ENCODE peak calls at places on chromosome 10, in ten cellular contexts. One of them, this sample, is unnamed. For H3K9me3 and H3K36me3, the result is how much of the 10 kb centered on the place peaks cover.

GRCh38 chr10:59970396-59971368 is 64.3 kb upstream of the CCDC6 start:
- DNase-seq in IMR-90: no peak
- DNase-seq in lower lobe of right lung: no peak
- DNase-seq in thoracic aorta: no peak
- DNase-seq in gastrocnemius medialis: no peak
- DNase-seq in Panc1: no peak
- DNase-seq in tibial nerve: no peak
- DNase-seq in mesenchymal stem cell: no peak
- DNase-seq in SJCRH30: no peak
- DNase-seq in neuronal stem cell: no peak
- DNase-seq in this sample: no peak

GRCh38 chr10:33129181-33129928 is 171.3 kb upstream of the ITGB1 start:
- DNase-seq in IMR-90: peak
- DNase-seq in lower lobe of right lung: no peak
- DNase-seq in thoracic aorta: no peak
- DNase-seq in gastrocnemius medialis: no peak
- DNase-seq in Panc1: no peak
- DNase-seq in tibial nerve: peak
- DNase-seq in mesenchymal stem cell: peak
- DNase-seq in SJCRH30: no peak
- DNase-seq in neuronal stem cell: no peak
- DNase-seq in this sample: no peak

GRCh38 chr10:126104767-126105166 is 208.4 kb downstream of the FANK1 start:
- DNase-seq in IMR-90: no peak
- DNase-seq in lower lobe of right lung: no peak
- DNase-seq in thoracic aorta: no peak
- DNase-seq in gastrocnemius medialis: peak
- DNase-seq in Panc1: no peak
- DNase-seq in tibial nerve: peak
- DNase-seq in mesenchymal stem cell: no peak
- DNase-seq in SJCRH30: no peak
- DNase-seq in neuronal stem cell: no peak
- DNase-seq in this sample: no peak

GRCh38 chr10:50469288-50469687 is 154.5 kb downstream of the SGMS1 start:
- DNase-seq in IMR-90: peak
- DNase-seq in lower lobe of right lung: no peak
- DNase-seq in thoracic aorta: no peak
- DNase-seq in gastrocnemius medialis: no peak
- DNase-seq in Panc1: no peak
- DNase-seq in tibial nerve: no peak
- DNase-seq in mesenchymal stem cell: no peak
- DNase-seq in SJCRH30: no peak
- DNase-seq in neuronal stem cell: no peak
- DNase-seq in this sample: no peak

GRCh38 chr10:123967626-123968243 is 76.1 kb upstream of the CPXM2 start:
- DNase-seq in IMR-90: peak
- DNase-seq in lower lobe of right lung: peak
- DNase-seq in thoracic aorta: peak
- DNase-seq in gastrocnemius medialis: peak
- DNase-seq in Panc1: peak
- DNase-seq in tibial nerve: peak
- DNase-seq in mesenchymal stem cell: peak
- DNase-seq in SJCRH30: peak
- DNase-seq in neuronal stem cell: peak
- DNase-seq in this sample: no peak

GRCh38 chr10:22986771-22987542 is 59.1 kb downstream of the ARMC3 start:
- DNase-seq in IMR-90: peak
- DNase-seq in lower lobe of right lung: no peak
- DNase-seq in thoracic aorta: no peak
- DNase-seq in gastrocnemius medialis: no peak
- DNase-seq in Panc1: no peak
- DNase-seq in tibial nerve: no peak
- DNase-seq in mesenchymal stem cell: peak
- DNase-seq in SJCRH30: peak
- DNase-seq in neuronal stem cell: no peak
- DNase-seq in this sample: no peak

GRCh38 chr10:81021428-81022129 is 483.9 kb downstream of the SH2D4B start:
- DNase-seq in IMR-90: no peak
- DNase-seq in lower lobe of right lung: no peak
- DNase-seq in thoracic aorta: no peak
- DNase-seq in gastrocnemius medialis: no peak
- DNase-seq in Panc1: no peak
- DNase-seq in tibial nerve: no peak
- DNase-seq in mesenchymal stem cell: no peak
- DNase-seq in SJCRH30: no peak
- DNase-seq in neuronal stem cell: no peak
- DNase-seq in this sample: no peak

GRCh38 chr10:49350856-49351532 is 44.9 kb downstream of the DRGX start:
- DNase-seq in IMR-90: no peak
- DNase-seq in lower lobe of right lung: no peak
- DNase-seq in thoracic aorta: no peak
- DNase-seq in gastrocnemius medialis: no peak
- DNase-seq in Panc1: no peak
- DNase-seq in tibial nerve: no peak
- DNase-seq in mesenchymal stem cell: no peak
- DNase-seq in SJCRH30: no peak
- DNase-seq in neuronal stem cell: no peak
- DNase-seq in this sample: no peak

GRCh38 chr10:16843252-16843870 is 26.1 kb upstream of the RSU1 start:
- DNase-seq in IMR-90: peak
- DNase-seq in lower lobe of right lung: no peak
- DNase-seq in thoracic aorta: no peak
- DNase-seq in gastrocnemius medialis: no peak
- DNase-seq in Panc1: peak
- DNase-seq in tibial nerve: peak
- DNase-seq in mesenchymal stem cell: peak
- DNase-seq in SJCRH30: peak
- DNase-seq in neuronal stem cell: peak
- DNase-seq in this sample: no peak

GRCh38 chr10:43037942-43038782 is 38.7 kb upstream of the RET start:
- DNase-seq in IMR-90: no peak
- DNase-seq in lower lobe of right lung: no peak
- DNase-seq in thoracic aorta: no peak
- DNase-seq in gastrocnemius medialis: peak
- DNase-seq in Panc1: no peak
- DNase-seq in tibial nerve: no peak
- DNase-seq in mesenchymal stem cell: no peak
- DNase-seq in SJCRH30: no peak
- DNase-seq in neuronal stem cell: no peak
- DNase-seq in this sample: peak

GRCh38 chr10:49446031-49446430 is 50.1 kb upstream of the DRGX start:
- DNase-seq in IMR-90: peak
- DNase-seq in lower lobe of right lung: no peak
- DNase-seq in thoracic aorta: no peak
- DNase-seq in gastrocnemius medialis: no peak
- DNase-seq in Panc1: no peak
- DNase-seq in tibial nerve: no peak
- DNase-seq in mesenchymal stem cell: no peak
- DNase-seq in SJCRH30: no peak
- DNase-seq in neuronal stem cell: no peak
- DNase-seq in this sample: no peak

GRCh38 chr10:89946106-89946505 is 244.7 kb downstream of the KIF20B start:
- DNase-seq in IMR-90: peak
- DNase-seq in lower lobe of right lung: no peak
- DNase-seq in thoracic aorta: no peak
- DNase-seq in gastrocnemius medialis: no peak
- DNase-seq in Panc1: no peak
- DNase-seq in tibial nerve: no peak
- DNase-seq in mesenchymal stem cell: peak
- DNase-seq in SJCRH30: no peak
- DNase-seq in neuronal stem cell: no peak
- DNase-seq in this sample: no peak

GRCh38 chr10:128178319-128178937 is 52.2 kb upstream of the MKI67 start:
- DNase-seq in IMR-90: peak
- DNase-seq in lower lobe of right lung: no peak
- DNase-seq in thoracic aorta: no peak
- DNase-seq in gastrocnemius medialis: no peak
- DNase-seq in Panc1: no peak
- DNase-seq in tibial nerve: no peak
- DNase-seq in mesenchymal stem cell: peak
- DNase-seq in SJCRH30: peak
- DNase-seq in neuronal stem cell: peak
- DNase-seq in this sample: no peak

GRCh38 chr10:80894339-80894791 is 356.7 kb downstream of the SH2D4B start:
- DNase-seq in IMR-90: no peak
- DNase-seq in lower lobe of right lung: no peak
- DNase-seq in thoracic aorta: no peak
- DNase-seq in gastrocnemius medialis: no peak
- DNase-seq in Panc1: no peak
- DNase-seq in tibial nerve: no peak
- DNase-seq in mesenchymal stem cell: no peak
- DNase-seq in SJCRH30: no peak
- DNase-seq in neuronal stem cell: no peak
- DNase-seq in this sample: no peak

GRCh38 chr10:505459-505858 is 184.0 kb downstream of the DIP2C start:
- DNase-seq in IMR-90: no peak
- DNase-seq in lower lobe of right lung: no peak
- DNase-seq in thoracic aorta: no peak
- DNase-seq in gastrocnemius medialis: no peak
- DNase-seq in Panc1: no peak
- DNase-seq in tibial nerve: no peak
- DNase-seq in mesenchymal stem cell: no peak
- DNase-seq in SJCRH30: no peak
- DNase-seq in neuronal stem cell: no peak
- DNase-seq in this sample: no peak

GRCh38 chr10:81108516-81109199 is 571.0 kb downstream of the SH2D4B start:
- DNase-seq in IMR-90: peak
- DNase-seq in lower lobe of right lung: no peak
- DNase-seq in thoracic aorta: no peak
- DNase-seq in gastrocnemius medialis: no peak
- DNase-seq in Panc1: no peak
- DNase-seq in tibial nerve: no peak
- DNase-seq in mesenchymal stem cell: peak
- DNase-seq in SJCRH30: no peak
- DNase-seq in neuronal stem cell: no peak
- DNase-seq in this sample: no peak

DNA sequence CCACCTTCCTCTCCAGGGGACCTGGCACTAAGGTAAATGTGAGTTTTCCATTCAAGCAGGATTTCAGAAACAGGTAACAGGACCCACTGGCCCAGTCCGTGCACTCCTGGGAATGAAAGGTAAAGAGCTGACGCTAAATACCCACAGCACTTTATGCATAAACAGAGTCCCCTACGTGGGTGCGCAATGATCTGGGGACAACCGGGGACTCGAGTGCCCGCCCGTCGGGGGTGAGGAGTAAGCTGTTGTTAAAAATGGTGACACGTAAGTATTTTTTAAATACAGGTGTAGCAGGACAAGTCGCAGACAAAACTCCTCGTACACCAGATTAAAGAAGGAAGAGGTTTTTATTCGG is 47.2 kb upstream of the PPP2R2D start:
- DNase-seq in IMR-90: no peak
- DNase-seq in lower lobe of right lung: no peak
- DNase-seq in thoracic aorta: no peak
- DNase-seq in gastrocnemius medialis: no peak
- DNase-seq in Panc1: no peak
- DNase-seq in tibial nerve: no peak
- DNase-seq in mesenchymal stem cell: no peak
- DNase-seq in SJCRH30: no peak
- DNase-seq in neuronal stem cell: no peak
- DNase-seq in this sample: no peak
- H3K9me3 ChIP-seq in IMR-90: under half
- H3K9me3 ChIP-seq in lower lobe of right lung: under half
- H3K9me3 ChIP-seq in thoracic aorta: under half
- H3K9me3 ChIP-seq in gastrocnemius medialis: under half
- H3K9me3 ChIP-seq in Panc1: under half
- H3K9me3 ChIP-seq in tibial nerve: under half
- H3K9me3 ChIP-seq in mesenchymal stem cell: under half
- H3K9me3 ChIP-seq in SJCRH30: under half
- H3K9me3 ChIP-seq in neuronal stem cell: under half
- H3K9me3 ChIP-seq in this sample: under half

GRCh38 chr10:77121829-77122228 is 515.8 kb downstream of the KCNMA1 start:
- DNase-seq in IMR-90: no peak
- DNase-seq in lower lobe of right lung: no peak
- DNase-seq in thoracic aorta: no peak
- DNase-seq in gastrocnemius medialis: no peak
- DNase-seq in Panc1: no peak
- DNase-seq in tibial nerve: no peak
- DNase-seq in mesenchymal stem cell: no peak
- DNase-seq in SJCRH30: no peak
- DNase-seq in neuronal stem cell: no peak
- DNase-seq in this sample: no peak
- H3K36me3 ChIP-seq in IMR-90: under half
- H3K36me3 ChIP-seq in lower lobe of right lung: under half
- H3K36me3 ChIP-seq in thoracic aorta: under half
- H3K36me3 ChIP-seq in gastrocnemius medialis: under half
- H3K36me3 ChIP-seq in Panc1: under half
- H3K36me3 ChIP-seq in tibial nerve: under half
- H3K36me3 ChIP-seq in mesenchymal stem cell: under half
- H3K36me3 ChIP-seq in SJCRH30: under half
- H3K36me3 ChIP-seq in neuronal stem cell: under half
- H3K36me3 ChIP-seq in this sample: under half

GRCh38 chr10:109324721-109325120 is 598.6 kb downstream of the XPNPEP1 start:
- DNase-seq in IMR-90: no peak
- DNase-seq in lower lobe of right lung: no peak
- DNase-seq in thoracic aorta: no peak
- DNase-seq in gastrocnemius medialis: no peak
- DNase-seq in Panc1: no peak
- DNase-seq in tibial nerve: no peak
- DNase-seq in mesenchymal stem cell: no peak
- DNase-seq in SJCRH30: no peak
- DNase-seq in neuronal stem cell: no peak
- DNase-seq in this sample: no peak

GRCh38 chr10:109328001-109328400 is 595.3 kb downstream of the XPNPEP1 start:
- DNase-seq in IMR-90: no peak
- DNase-seq in lower lobe of right lung: no peak
- DNase-seq in thoracic aorta: no peak
- DNase-seq in gastrocnemius medialis: no peak
- DNase-seq in Panc1: no peak
- DNase-seq in tibial nerve: no peak
- DNase-seq in mesenchymal stem cell: no peak
- DNase-seq in SJCRH30: no peak
- DNase-seq in neuronal stem cell: no peak
- DNase-seq in this sample: no peak

GRCh38 chr10:109327266-109327665 is 596.0 kb downstream of the XPNPEP1 start:
- DNase-seq in IMR-90: no peak
- DNase-seq in lower lobe of right lung: no peak
- DNase-seq in thoracic aorta: no peak
- DNase-seq in gastrocnemius medialis: no peak
- DNase-seq in Panc1: no peak
- DNase-seq in tibial nerve: no peak
- DNase-seq in mesenchymal stem cell: peak
- DNase-seq in SJCRH30: no peak
- DNase-seq in neuronal stem cell: no peak
- DNase-seq in this sample: no peak
- H3K9me3 ChIP-seq in IMR-90: under half
- H3K9me3 ChIP-seq in lower lobe of right lung: under half
- H3K9me3 ChIP-seq in thoracic aorta: under half
- H3K9me3 ChIP-seq in gastrocnemius medialis: under half
- H3K9me3 ChIP-seq in Panc1: under half
- H3K9me3 ChIP-seq in tibial nerve: under half
- H3K9me3 ChIP-seq in mesenchymal stem cell: under half
- H3K9me3 ChIP-seq in SJCRH30: under half
- H3K9me3 ChIP-seq in neuronal stem cell: under half
- H3K9me3 ChIP-seq in this sample: under half

DNA sequence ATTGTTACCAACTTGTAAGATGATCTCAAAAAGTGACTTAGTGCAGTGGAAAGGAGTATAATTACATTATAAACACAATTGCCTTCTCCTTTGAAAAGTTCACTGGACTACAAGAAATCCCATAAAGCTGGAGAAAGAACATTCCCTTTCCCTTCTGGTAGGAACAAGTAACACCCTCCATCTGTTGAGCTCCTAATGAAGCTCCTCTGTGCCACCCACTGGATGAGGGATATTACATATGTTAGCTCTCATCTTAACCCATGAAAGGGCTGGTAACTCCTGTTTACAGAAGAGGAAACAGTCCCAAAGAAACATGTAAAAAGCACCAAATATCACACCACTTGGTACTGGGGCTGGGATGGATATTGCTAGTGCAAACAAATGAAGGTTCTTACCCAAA is 8.1 kb downstream of the PGAM1 start:
- DNase-seq in IMR-90: no peak
- DNase-seq in lower lobe of right lung: no peak
- DNase-seq in thoracic aorta: no peak
- DNase-seq in gastrocnemius medialis: no peak
- DNase-seq in Panc1: no peak
- DNase-seq in tibial nerve: no peak
- DNase-seq in mesenchymal stem cell: no peak
- DNase-seq in SJCRH30: no peak
- DNase-seq in neuronal stem cell: no peak
- DNase-seq in this sample: no peak
- H3K36me3 ChIP-seq in IMR-90: under half
- H3K36me3 ChIP-seq in lower lobe of right lung: half or more
- H3K36me3 ChIP-seq in thoracic aorta: half or more
- H3K36me3 ChIP-seq in gastrocnemius medialis: half or more
- H3K36me3 ChIP-seq in Panc1: under half
- H3K36me3 ChIP-seq in tibial nerve: under half
- H3K36me3 ChIP-seq in mesenchymal stem cell: half or more
- H3K36me3 ChIP-seq in SJCRH30: half or more
- H3K36me3 ChIP-seq in neuronal stem cell: half or more
- H3K36me3 ChIP-seq in this sample: half or more

This sample was measured in ascending aorta.